ENCODE peak calls at places on chromosome 3, in nine cellular contexts. One of them, this sample, is unnamed.

GRCh38 chr3:134366928-134367352 is 7.3 kb downstream of the AMOTL2 start:
- DNase-seq in HFFc6: peak
- DNase-seq in SJSA1: peak
- DNase-seq in T follicular helper cell: no peak
- DNase-seq in memory B cell: no peak
- DNase-seq in T-cell: no peak
- DNase-seq in globus pallidus: peak
- DNase-seq in stimulated activated CD8-positive, alpha-beta memory T cell treated with anti-CD3 and anti-CD28 coated beads, Interleukin-15, amount 100 ng/mL, for 4 hours: no peak
- DNase-seq in stimulated activated CD4-positive, alpha-beta T cell treated with anti-CD3 and anti-CD28 coated beads, Interleukin-4, amount 100 ng/mL, for 4 hours: no peak
- DNase-seq in this sample: no peak

GRCh38 chr3:107684431-107684925 is 161.7 kb downstream of the BBX start:
- DNase-seq in HFFc6: no peak
- DNase-seq in SJSA1: no peak
- DNase-seq in T follicular helper cell: peak
- DNase-seq in memory B cell: no peak
- DNase-seq in T-cell: peak
- DNase-seq in globus pallidus: no peak
- DNase-seq in stimulated activated CD8-positive, alpha-beta memory T cell treated with anti-CD3 and anti-CD28 coated beads, Interleukin-15, amount 100 ng/mL, for 4 hours: no peak
- DNase-seq in stimulated activated CD4-positive, alpha-beta T cell treated with anti-CD3 and anti-CD28 coated beads, Interleukin-4, amount 100 ng/mL, for 4 hours: no peak
- DNase-seq in this sample: no peak

GRCh38 chr3:125231895-125232294 is 19.3 kb upstream of the SLC12A8 start:
- DNase-seq in HFFc6: peak
- DNase-seq in SJSA1: peak
- DNase-seq in T follicular helper cell: no peak
- DNase-seq in memory B cell: no peak
- DNase-seq in T-cell: no peak
- DNase-seq in globus pallidus: no peak
- DNase-seq in stimulated activated CD8-positive, alpha-beta memory T cell treated with anti-CD3 and anti-CD28 coated beads, Interleukin-15, amount 100 ng/mL, for 4 hours: no peak
- DNase-seq in stimulated activated CD4-positive, alpha-beta T cell treated with anti-CD3 and anti-CD28 coated beads, Interleukin-4, amount 100 ng/mL, for 4 hours: no peak
- DNase-seq in this sample: no peak

GRCh38 chr3:125107861-125108567 is 52.2 kb upstream of the HEG1 start:
- DNase-seq in HFFc6: peak
- DNase-seq in SJSA1: peak
- DNase-seq in T follicular helper cell: no peak
- DNase-seq in memory B cell: no peak
- DNase-seq in T-cell: no peak
- DNase-seq in globus pallidus: no peak
- DNase-seq in stimulated activated CD8-positive, alpha-beta memory T cell treated with anti-CD3 and anti-CD28 coated beads, Interleukin-15, amount 100 ng/mL, for 4 hours: no peak
- DNase-seq in stimulated activated CD4-positive, alpha-beta T cell treated with anti-CD3 and anti-CD28 coated beads, Interleukin-4, amount 100 ng/mL, for 4 hours: no peak
- DNase-seq in this sample: no peak

GRCh38 chr3:41364736-41365135 is 165.4 kb downstream of the CTNNB1 start:
- DNase-seq in HFFc6: peak
- DNase-seq in SJSA1: no peak
- DNase-seq in T follicular helper cell: no peak
- DNase-seq in memory B cell: no peak
- DNase-seq in T-cell: no peak
- DNase-seq in globus pallidus: no peak
- DNase-seq in stimulated activated CD8-positive, alpha-beta memory T cell treated with anti-CD3 and anti-CD28 coated beads, Interleukin-15, amount 100 ng/mL, for 4 hours: no peak
- DNase-seq in stimulated activated CD4-positive, alpha-beta T cell treated with anti-CD3 and anti-CD28 coated beads, Interleukin-4, amount 100 ng/mL, for 4 hours: no peak
- DNase-seq in this sample: no peak

GRCh38 chr3:100913870-100914654 is 79.2 kb downstream of the ABI3BP start:
- DNase-seq in HFFc6: no peak
- DNase-seq in SJSA1: no peak
- DNase-seq in T follicular helper cell: no peak
- DNase-seq in memory B cell: no peak
- DNase-seq in T-cell: no peak
- DNase-seq in globus pallidus: no peak
- DNase-seq in stimulated activated CD8-positive, alpha-beta memory T cell treated with anti-CD3 and anti-CD28 coated beads, Interleukin-15, amount 100 ng/mL, for 4 hours: no peak
- DNase-seq in stimulated activated CD4-positive, alpha-beta T cell treated with anti-CD3 and anti-CD28 coated beads, Interleukin-4, amount 100 ng/mL, for 4 hours: no peak
- DNase-seq in this sample: no peak

GRCh38 chr3:133694288-133695268 is 32.8 kb upstream of the TOPBP1 start:
- DNase-seq in HFFc6: no peak
- DNase-seq in SJSA1: no peak
- DNase-seq in T follicular helper cell: no peak
- DNase-seq in memory B cell: no peak
- DNase-seq in T-cell: no peak
- DNase-seq in globus pallidus: no peak
- DNase-seq in stimulated activated CD8-positive, alpha-beta memory T cell treated with anti-CD3 and anti-CD28 coated beads, Interleukin-15, amount 100 ng/mL, for 4 hours: no peak
- DNase-seq in stimulated activated CD4-positive, alpha-beta T cell treated with anti-CD3 and anti-CD28 coated beads, Interleukin-4, amount 100 ng/mL, for 4 hours: no peak
- DNase-seq in this sample: no peak

GRCh38 chr3:44932986-44933944 is 42.7 kb downstream of the ZDHHC3 start:
- DNase-seq in HFFc6: no peak
- DNase-seq in SJSA1: no peak
- DNase-seq in T follicular helper cell: no peak
- DNase-seq in memory B cell: no peak
- DNase-seq in T-cell: no peak
- DNase-seq in globus pallidus: no peak
- DNase-seq in stimulated activated CD8-positive, alpha-beta memory T cell treated with anti-CD3 and anti-CD28 coated beads, Interleukin-15, amount 100 ng/mL, for 4 hours: no peak
- DNase-seq in stimulated activated CD4-positive, alpha-beta T cell treated with anti-CD3 and anti-CD28 coated beads, Interleukin-4, amount 100 ng/mL, for 4 hours: no peak
- DNase-seq in this sample: no peak